ENCODE peak calls at places on chromosome 16, in seven cellular contexts. M, H, L, B, G, A and F are unnamed samples.

GRCh38 chr16:27430923-27431484 is 29.0 kb downstream of the IL21R start:
- DNase-seq in M (no peak), H (no peak), L (peak), B (no peak), G (peak), A (no peak), F (peak)

GRCh38 chr16:81366316-81366932 is 51.7 kb downstream of the GAN start:
- DNase-seq in M (peak), H (peak), L (peak), B (no peak), G (no peak), A (peak), F (peak)

GRCh38 chr16:67150833-67151396 is at the start of gene B3GNT9:
- DNase-seq in M (no peak), H (peak), L (peak), B (peak), G (peak), A (peak), F (peak)

GRCh38 chr16:2244301-2244700 is 7.1 kb downstream of the ECI1 start:
- DNase-seq in M (no peak), H (peak), L (no peak), B (no peak), G (no peak), A (no peak), F (no peak)

GRCh38 chr16:81723098-81723723 is 55.9 kb upstream of the PLCG2 start:
- DNase-seq in M (peak), H (peak), L (peak), B (no peak), G (no peak), A (peak), F (no peak)

GRCh38 chr16:87252269-87252970 is 64.8 kb downstream of the C16orf95 start:
- DNase-seq in M (no peak), H (no peak), L (no peak), B (no peak), G (no peak), A (no peak), F (no peak)

GRCh38 chr16:67157892-67158635 is 1.6 kb downstream of the TRADD start:
- DNase-seq in M (no peak), H (no peak), L (no peak), B (no peak), G (no peak), A (no peak), F (no peak)

GRCh38 chr16:80477838-80478237 is 63.0 kb upstream of the DYNLRB2 start:
- DNase-seq in M (no peak), H (no peak), L (no peak), B (no peak), G (no peak), A (no peak), F (no peak)

GRCh38 chr16:19645557-19645981 is 72.5 kb downstream of the KNOP1 start:
- DNase-seq in M (no peak), H (no peak), L (no peak), B (no peak), G (peak), A (no peak), F (no peak)

GRCh38 chr16:70694088-70694487 is 8.2 kb upstream of the MTSS2 start:
- DNase-seq in M (no peak), H (no peak), L (no peak), B (no peak), G (no peak), A (no peak), F (no peak)

GRCh38 chr16:82070656-82071369 is 35.8 kb downstream of the HSD17B2 start:
- DNase-seq in M (no peak), H (no peak), L (no peak), B (no peak), G (no peak), A (no peak), F (no peak)

GRCh38 chr16:27449434-27450188 is 47.6 kb downstream of the IL21R start:
- DNase-seq in M (no peak), H (no peak), L (no peak), B (peak), G (no peak), A (no peak), F (peak)

GRCh38 chr16:68444058-68444657 is 4.2 kb downstream of the SMPD3 start:
- DNase-seq in M (no peak), H (no peak), L (peak), B (no peak), G (peak), A (peak), F (no peak)

GRCh38 chr16:59886021-59886420 is 1151.9 kb upstream of the GOT2 start:
- DNase-seq in M (no peak), H (no peak), L (no peak), B (no peak), G (no peak), A (no peak), F (no peak)

GRCh38 chr16:75415169-75415908 is 18.0 kb downstream of the CFDP1 start:
- DNase-seq in M (no peak), H (no peak), L (no peak), B (no peak), G (no peak), A (no peak), F (no peak)

GRCh38 chr16:85526132-85526731 is 86.9 kb upstream of the GSE1 start:
- DNase-seq in M (no peak), H (peak), L (no peak), B (no peak), G (no peak), A (peak), F (no peak)

GRCh38 chr16:22751685-22752084 is 62.3 kb upstream of the HS3ST2 start:
- DNase-seq in M (no peak), H (no peak), L (no peak), B (no peak), G (no peak), A (no peak), F (no peak)

GRCh38 chr16:85423631-85424030 is 189.5 kb upstream of the GSE1 start:
- DNase-seq in M (no peak), H (no peak), L (no peak), B (no peak), G (no peak), A (no peak), F (no peak)

GRCh38 chr16:53743149-53743566 is 39.2 kb downstream of the FTO start:
- DNase-seq in M (no peak), H (no peak), L (peak), B (no peak), G (no peak), A (peak), F (no peak)

GRCh38 chr16:75460441-75460840 is 4.0 kb downstream of the TMEM170A start:
- DNase-seq in M (no peak), H (no peak), L (no peak), B (no peak), G (no peak), A (no peak), F (no peak)

GRCh38 chr16:85402910-85403692 is 210.0 kb upstream of the GSE1 start:
- DNase-seq in M (no peak), H (no peak), L (peak), B (no peak), G (peak), A (no peak), F (no peak)

GRCh38 chr16:49921791-49922456 is 66.0 kb upstream of the ZNF423 start:
- DNase-seq in M (no peak), H (peak), L (peak), B (peak), G (peak), A (peak), F (peak)

GRCh38 chr16:85087899-85088569 is 24.2 kb downstream of the CIBAR2 start:
- DNase-seq in M (no peak), H (no peak), L (no peak), B (no peak), G (no peak), A (no peak), F (no peak)

GRCh38 chr16:27566417-27566816 is 16.5 kb downstream of the KATNIP start:
- DNase-seq in M (no peak), H (no peak), L (peak), B (no peak), G (no peak), A (no peak), F (no peak)

GRCh38 chr16:64398795-64399194 is 723.1 kb downstream of the CDH11 start:
- DNase-seq in M (no peak), H (no peak), L (no peak), B (no peak), G (no peak), A (no peak), F (no peak)

GRCh38 chr16:87556941-87557459 is 45.3 kb upstream of the JPH3 start:
- DNase-seq in M (no peak), H (peak), L (no peak), B (no peak), G (no peak), A (no peak), F (no peak)

GRCh38 chr16:23466162-23466885 is 13.3 kb upstream of the COG7 start:
- DNase-seq in M (no peak), H (no peak), L (no peak), B (no peak), G (no peak), A (no peak), F (no peak)

GRCh38 chr16:66750279-66751134 is 902 bp downstream of the DYNC1LI2 start:
- DNase-seq in M (no peak), H (no peak), L (peak), B (no peak), G (no peak), A (no peak), F (no peak)

GRCh38 chr16:3846595-3847091 is 33.9 kb downstream of the CREBBP start:
- DNase-seq in M (no peak), H (no peak), L (peak), B (no peak), G (no peak), A (no peak), F (no peak)

GRCh38 chr16:23410176-23410575 is 42.8 kb downstream of the COG7 start:
- DNase-seq in M (no peak), H (no peak), L (no peak), B (no peak), G (no peak), A (no peak), F (no peak)

GRCh38 chr16:22814330-22815105 is 556 bp downstream of the HS3ST2 start:
- DNase-seq in M (no peak), H (peak), L (no peak), B (no peak), G (peak), A (no peak), F (no peak)

GRCh38 chr16:66880288-66881013 is at the start of gene PDP2:
- DNase-seq in M (peak), H (peak), L (peak), B (peak), G (peak), A (peak), F (peak)

GRCh38 chr16:3874794-3875692 is 5.5 kb downstream of the CREBBP start:
- DNase-seq in M (no peak), H (no peak), L (no peak), B (no peak), G (no peak), A (no peak), F (no peak)

GRCh38 chr16:31504159-31504558 is 4.0 kb downstream of the RUSF1 start:
- DNase-seq in M (no peak), H (no peak), L (no peak), B (no peak), G (no peak), A (no peak), F (no peak)
- TF ChIP-seq TAF1 in M (no peak), H (no peak), L (no peak), B (no peak), G (no peak), A (no peak), F (no peak)

GRCh38 chr16:55116165-55116894 is 185.7 kb downstream of the IRX5 start:
- DNase-seq in M (no peak), H (no peak), L (no peak), B (no peak), G (no peak), A (no peak), F (no peak)
- TF ChIP-seq TAF1 in M (no peak), H (no peak), L (no peak), B (no peak), G (no peak), A (no peak), F (no peak)

DNA sequence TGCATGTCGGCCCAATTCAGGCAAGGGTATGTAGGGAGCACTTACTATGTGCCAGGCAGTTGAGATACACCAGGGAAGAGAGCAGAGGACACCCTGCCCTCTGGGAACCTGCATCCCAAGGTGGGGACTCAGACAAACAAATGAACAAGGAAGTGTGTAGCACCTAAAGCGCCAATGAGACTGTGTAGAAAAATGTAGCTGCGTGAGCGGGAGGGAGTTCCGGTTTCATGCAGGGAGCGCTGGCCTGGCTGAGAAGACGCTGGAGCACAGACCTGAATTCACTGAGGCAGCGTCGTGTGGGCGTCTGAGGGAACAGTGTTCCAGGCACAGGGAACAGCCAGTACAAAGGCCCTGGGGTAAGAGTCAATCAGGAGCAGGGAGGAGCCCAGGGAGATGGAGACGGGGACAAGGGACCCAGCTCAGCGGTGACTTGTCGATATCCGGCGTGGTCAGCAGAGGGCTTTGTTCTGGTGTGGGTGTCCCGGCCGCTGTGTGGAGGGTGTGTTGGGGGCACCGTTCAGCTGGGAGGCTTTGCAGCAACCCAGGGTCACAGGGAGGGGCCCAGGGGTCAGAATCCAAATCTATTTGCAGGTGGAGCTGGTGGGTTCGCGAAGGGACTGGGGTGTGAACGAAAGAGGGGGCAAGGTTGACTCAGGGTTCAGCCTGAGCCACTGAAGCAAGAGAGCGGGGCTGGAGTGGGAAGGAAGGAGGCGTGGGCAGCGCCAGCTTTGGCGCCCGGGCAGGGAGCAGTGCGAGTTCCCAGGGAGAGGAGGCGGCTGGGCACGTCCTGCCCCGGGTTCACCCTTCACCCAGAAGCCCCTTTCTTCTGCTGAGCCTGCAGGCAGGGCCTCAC is 17.8 kb upstream of the OSGIN1 start:
- DNase-seq in M (no peak), H (no peak), L (no peak), B (no peak), G (no peak), A (no peak), F (no peak)
- TF ChIP-seq TAF1 in M (no peak), H (no peak), L (no peak), B (no peak), G (no peak), A (no peak), F (no peak)

GRCh38 chr16:83418565-83418964 is 389.2 kb upstream of the HSBP1 start:
- DNase-seq in M (no peak), H (no peak), L (no peak), B (no peak), G (no peak), A (no peak), F (no peak)
- TF ChIP-seq TAF1 in M (no peak), H (no peak), L (no peak), B (no peak), G (no peak), A (no peak), F (no peak)

GRCh38 chr16:62298567-62298966 is 262.3 kb upstream of the CDH8 start:
- DNase-seq in M (no peak), H (peak), L (no peak), B (no peak), G (no peak), A (no peak), F (no peak)
- TF ChIP-seq TAF1 in M (no peak), H (no peak), L (no peak), B (no peak), G (no peak), A (no peak), F (no peak)

GRCh38 chr16:57634171-57634570 is 5.7 kb downstream of the ADGRG1 start:
- DNase-seq in M (no peak), H (no peak), L (no peak), B (no peak), G (no peak), A (no peak), F (no peak)

GRCh38 chr16:57630931-57631845 is 2.8 kb downstream of the ADGRG1 start:
- DNase-seq in M (no peak), H (no peak), L (no peak), B (no peak), G (no peak), A (no peak), F (no peak)

GRCh38 chr16:57635266-57636097 is 7.1 kb downstream of the ADGRG1 start:
- DNase-seq in M (no peak), H (no peak), L (no peak), B (no peak), G (no peak), A (peak), F (no peak)

GRCh38 chr16:57632568-57632967 is 4.1 kb downstream of the ADGRG1 start:
- DNase-seq in M (no peak), H (no peak), L (no peak), B (no peak), G (no peak), A (no peak), F (no peak)

DNA sequence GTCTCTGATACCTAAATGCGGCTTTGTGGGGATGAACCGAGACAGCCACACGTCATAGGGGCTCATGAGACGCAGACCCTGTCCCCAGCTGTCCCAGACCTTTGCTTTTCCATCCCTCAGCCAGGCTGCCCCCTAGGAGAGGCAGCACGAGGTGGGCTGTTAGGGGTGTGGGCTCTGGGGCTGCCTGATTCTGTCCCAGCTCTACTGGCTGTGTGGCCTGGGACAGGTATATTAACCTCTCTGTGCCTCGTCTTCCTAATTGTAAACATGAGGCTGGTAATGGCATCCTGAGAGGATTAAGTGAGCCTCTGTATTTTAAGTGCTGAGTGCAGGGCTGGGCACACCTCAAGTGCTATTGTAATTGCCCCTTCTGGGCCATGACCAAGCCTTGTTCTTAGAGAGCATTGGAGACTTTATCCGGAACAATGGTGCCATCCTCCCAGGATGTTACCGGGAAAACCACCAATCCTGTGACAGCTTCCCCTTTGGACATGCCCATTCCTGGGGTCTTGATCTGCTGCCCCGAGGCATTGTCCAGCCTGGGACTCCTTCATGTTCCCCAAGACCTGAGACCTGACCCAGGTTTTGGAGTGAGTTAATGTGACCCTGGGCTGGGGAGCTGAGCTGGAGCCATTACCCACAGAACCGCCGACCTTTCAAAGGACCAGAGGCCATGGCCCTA is 5.1 kb downstream of the ADGRG1 start:
- DNase-seq in M (no peak), H (no peak), L (no peak), B (no peak), G (no peak), A (no peak), F (no peak)
- TF ChIP-seq TAF1 in M (no peak), H (no peak), L (no peak), B (no peak), G (no peak), A (no peak), F (no peak)

DNA sequence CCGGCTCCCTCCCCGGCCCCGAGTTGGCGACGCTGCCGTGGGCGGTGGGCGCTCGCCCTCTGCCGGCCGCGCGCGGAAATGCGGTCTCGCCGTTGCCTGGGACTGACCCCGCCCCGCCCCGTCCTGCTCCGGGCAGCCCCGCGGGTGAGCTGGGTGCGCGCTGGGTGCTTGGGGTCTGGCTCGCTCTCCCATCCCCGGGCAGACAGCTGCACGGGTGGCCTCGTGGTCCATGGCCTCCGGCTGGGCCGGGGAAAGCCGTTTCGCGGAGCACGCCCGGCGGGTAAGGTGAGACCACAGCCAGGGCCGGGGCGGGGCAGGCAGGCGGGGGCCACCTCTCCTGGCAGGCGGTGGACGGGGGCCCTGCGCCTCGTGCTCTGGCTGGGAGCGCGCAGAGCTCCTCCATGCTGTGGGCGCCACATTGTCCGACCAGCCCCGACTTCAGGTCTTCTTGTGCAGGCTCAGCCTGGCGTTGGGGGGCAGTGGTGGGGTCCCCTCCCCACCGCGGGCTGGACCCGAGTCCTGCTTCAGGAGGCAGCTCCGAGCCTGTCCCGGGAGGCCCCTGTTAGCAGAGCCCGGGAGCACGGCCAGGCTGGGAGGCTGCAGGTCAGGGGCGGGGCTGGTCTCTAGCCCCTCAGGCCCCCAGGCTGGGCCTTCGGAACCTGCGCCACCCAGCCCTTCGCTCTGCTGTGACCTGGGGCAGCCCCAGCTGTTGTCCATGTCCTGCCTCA is 7.0 kb upstream of the C1QTNF8 start:
- DNase-seq in M (no peak), H (peak), L (peak), B (peak), G (peak), A (no peak), F (peak)
- TF ChIP-seq TAF1 in M (no peak), H (no peak), L (no peak), B (no peak), G (no peak), A (no peak), F (no peak)

DNA sequence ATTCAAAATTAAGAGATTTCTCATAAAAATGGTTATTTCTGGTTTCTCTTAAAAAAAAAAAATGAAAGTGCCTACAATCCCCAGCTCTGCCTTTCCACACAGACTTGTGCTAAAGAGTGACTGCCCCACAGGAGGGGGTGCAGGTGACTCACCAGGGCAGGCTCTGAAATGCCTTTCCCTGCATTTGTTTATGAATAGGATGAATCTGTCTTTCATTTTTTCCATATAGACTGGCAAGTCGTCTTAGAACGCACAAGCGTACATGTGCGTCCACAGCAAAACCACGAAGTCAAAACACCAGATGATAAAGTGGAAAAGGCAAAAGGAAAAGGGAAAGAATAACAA is 271.6 kb downstream of the PHKB start:
- DNase-seq in M (no peak), H (no peak), L (no peak), B (no peak), G (no peak), A (no peak), F (no peak)
- TF ChIP-seq TAF1 in M (no peak), H (no peak), L (no peak), B (no peak), G (no peak), A (no peak), F (no peak)

DNA sequence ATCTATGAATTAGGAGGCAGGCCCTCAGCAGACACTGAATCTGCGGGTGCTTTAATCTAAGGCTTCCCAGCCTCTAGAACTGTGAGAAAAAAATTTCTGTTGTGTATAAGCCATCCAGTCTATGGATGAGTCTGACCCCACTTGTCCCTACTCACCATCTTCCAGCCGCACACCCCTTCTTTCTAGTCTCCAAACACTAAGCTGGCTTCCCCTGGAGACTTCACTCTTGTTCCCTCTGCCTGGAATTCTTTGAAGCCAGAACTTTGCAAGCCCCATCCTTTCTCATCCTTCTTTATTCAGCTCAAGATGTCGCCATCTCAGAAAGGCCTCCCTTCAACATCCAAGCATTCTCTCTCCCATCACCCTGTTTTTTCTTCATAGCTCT is 586 bp upstream of the NUP93 start:
- DNase-seq in M (no peak), H (no peak), L (peak), B (no peak), G (no peak), A (no peak), F (no peak)
- TF ChIP-seq TAF1 in M (no peak), H (no peak), L (no peak), B (no peak), G (no peak), A (no peak), F (no peak)